ENCODE peak calls at places on chromosome 12, in ten cellular contexts. F, Y, V, X, E, G, Q, H, I and C are unnamed samples.

GRCh38 chr12:54232790-54233189 is 44.0 kb upstream of the SMUG1 start:
- DNase-seq in F (no peak), Y (no peak), V (no peak), X (peak; percentile 66), E (no peak), G (no peak), Q (peak; percentile 35), H (peak; percentile 60), I (no peak), C (no peak)

GRCh38 chr12:54384591-54385041 is at the start of gene ZNF385A:
- DNase-seq in F (no peak), Y (no peak), V (no peak), X (no peak), E (no peak), G (no peak), Q (no peak), H (no peak), I (no peak), C (no peak)

GRCh38 chr12:122944588-122944987 is 21.7 kb downstream of the ABCB9 start:
- DNase-seq in F (no peak), Y (no peak), V (no peak), X (peak; percentile 56), E (no peak), G (no peak), Q (no peak), H (peak; percentile 58), I (no peak), C (no peak)

GRCh38 chr12:31756977-31757420 is 28.2 kb upstream of the AMN1 start:
- DNase-seq in F (no peak), Y (no peak), V (no peak), X (no peak), E (no peak), G (no peak), Q (no peak), H (peak; percentile 34), I (peak; percentile 70), C (no peak)

GRCh38 chr12:127400231-127400630 is 866.7 kb upstream of the TMEM132C start:
- DNase-seq in F (no peak), Y (no peak), V (no peak), X (no peak), E (no peak), G (no peak), Q (peak; percentile 34), H (no peak), I (no peak), C (no peak)

GRCh38 chr12:16086462-16086861 is 175.3 kb downstream of the DERA start:
- DNase-seq in F (no peak), Y (no peak), V (no peak), X (no peak), E (no peak), G (no peak), Q (no peak), H (no peak), I (no peak), C (no peak)

GRCh38 chr12:78181544-78182162 is 351.0 kb downstream of the NAV3 start:
- DNase-seq in F (no peak), Y (no peak), V (no peak), X (peak; percentile 48), E (peak; percentile 12), G (no peak), Q (peak; percentile 23), H (peak; percentile 64), I (peak; percentile 49), C (no peak)

GRCh38 chr12:83470749-83471148 is 784.0 kb downstream of the TMTC2 start:
- DNase-seq in F (no peak), Y (no peak), V (no peak), X (no peak), E (no peak), G (no peak), Q (no peak), H (no peak), I (peak; percentile 16), C (no peak)

DNA sequence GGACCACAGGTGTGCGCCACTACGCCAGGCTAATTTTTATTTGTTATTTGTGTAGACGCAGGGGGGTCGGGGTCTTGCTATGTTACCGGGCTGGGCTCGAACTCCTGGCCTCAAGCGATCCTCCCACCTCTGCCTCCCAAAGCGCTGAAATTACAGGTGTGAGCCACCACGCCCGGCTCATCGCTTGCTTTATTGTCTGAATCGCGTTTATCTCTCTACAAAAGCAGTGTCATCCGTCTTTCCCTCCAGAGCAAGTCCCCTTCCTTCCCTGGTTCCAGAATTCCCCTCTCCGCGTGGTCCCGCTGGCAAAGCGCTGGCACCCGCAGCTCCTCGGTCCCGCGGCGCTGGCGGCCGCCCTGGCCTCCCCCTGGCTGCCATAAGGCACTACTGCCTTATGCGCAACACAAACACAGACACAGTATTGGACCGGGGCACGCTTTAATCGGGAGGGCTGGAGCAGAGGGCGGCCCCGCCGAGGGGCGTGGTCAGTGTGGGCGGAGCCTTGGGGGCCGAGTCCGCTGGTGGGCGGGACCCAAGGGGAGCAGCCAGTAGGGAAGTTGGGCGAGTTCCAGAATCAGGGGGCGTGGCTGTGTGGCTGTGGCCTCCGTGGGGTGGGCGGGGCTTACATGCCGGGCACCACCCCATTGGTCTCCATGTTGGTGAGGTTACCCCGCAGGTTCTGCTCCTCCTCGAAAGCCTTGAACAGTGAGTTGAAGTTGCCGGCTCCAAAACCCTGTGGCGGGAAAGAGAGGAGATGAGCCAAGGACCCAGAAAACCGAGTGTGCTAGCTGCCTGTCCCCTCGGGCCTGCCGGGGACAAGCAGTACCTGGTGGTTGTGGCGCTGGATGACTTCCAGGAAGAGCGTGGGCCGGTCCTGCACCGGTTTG is 19.3 kb downstream of the HPD start:
- DNase-seq in F (peak; percentile 100), Y (peak; percentile 99), V (peak; percentile 100), X (peak; percentile 96), E (peak; percentile 91), G (peak; percentile 87), Q (peak; percentile 99), H (peak; percentile 99), I (peak; percentile 100), C (peak; percentile 100)
- TF ChIP-seq CTCF in F (peak; percentile 54), Y (peak; percentile 46), V (peak; percentile 61), X (peak; percentile 38), E (peak; percentile 22), G (no peak), Q (peak; percentile 62), H (peak; percentile 38), I (peak; percentile 30), C (peak; percentile 54)

GRCh38 chr12:103830730-103831320 is 10.2 kb downstream of the NT5DC3 start:
- DNase-seq in F (no peak), Y (no peak), V (no peak), X (no peak), E (no peak), G (no peak), Q (no peak), H (no peak), I (no peak), C (no peak)

GRCh38 chr12:103830025-103830725 is 10.9 kb downstream of the NT5DC3 start:
- DNase-seq in F (no peak), Y (no peak), V (no peak), X (no peak), E (no peak), G (no peak), Q (no peak), H (no peak), I (no peak), C (no peak)

GRCh38 chr12:103829092-103829491 is 11.9 kb downstream of the NT5DC3 start:
- DNase-seq in F (no peak), Y (no peak), V (no peak), X (no peak), E (no peak), G (no peak), Q (no peak), H (no peak), I (no peak), C (no peak)

GRCh38 chr12:103824845-103825244 is 16.2 kb downstream of the NT5DC3 start:
- DNase-seq in F (no peak), Y (no peak), V (no peak), X (peak; percentile 15), E (no peak), G (no peak), Q (no peak), H (no peak), I (no peak), C (no peak)

GRCh38 chr12:103827800-103828440 is 13.1 kb downstream of the NT5DC3 start:
- DNase-seq in F (no peak), Y (no peak), V (no peak), X (no peak), E (no peak), G (no peak), Q (no peak), H (no peak), I (no peak), C (no peak)
- H3K27ac ChIP-seq in F (no peak overlapping the region), Y (peak overlapping the region; percentile 6), V (no peak overlapping the region), X (no peak overlapping the region), E (no peak overlapping the region), G (no peak overlapping the region), Q (no peak overlapping the region), H (no peak overlapping the region), I (no peak overlapping the region), C (no peak overlapping the region)

GRCh38 chr12:124390442-124391116 is 95.7 kb downstream of the RFLNA start:
- DNase-seq in F (peak; percentile 91), Y (peak; percentile 65), V (no peak), X (peak; percentile 82), E (no peak), G (no peak), Q (peak; percentile 77), H (peak; percentile 82), I (no peak), C (no peak)

GRCh38 chr12:124393831-124394230 is 98.9 kb downstream of the RFLNA start:
- DNase-seq in F (peak; percentile 75), Y (no peak), V (no peak), X (no peak), E (no peak), G (no peak), Q (no peak), H (no peak), I (no peak), C (no peak)

GRCh38 chr12:124391340-124392261 is 96.7 kb downstream of the RFLNA start:
- DNase-seq in F (no peak), Y (peak; percentile 66), V (no peak), X (peak; percentile 51), E (peak; percentile 18), G (no peak), Q (peak; percentile 68), H (no peak), I (no peak), C (peak; percentile 38)

GRCh38 chr12:124392991-124393790 is 98.3 kb downstream of the RFLNA start:
- DNase-seq in F (peak; percentile 97), Y (peak; percentile 91), V (peak; percentile 67), X (peak; percentile 58), E (no peak), G (no peak), Q (peak; percentile 35), H (peak; percentile 93), I (peak; percentile 45), C (no peak)

DNA sequence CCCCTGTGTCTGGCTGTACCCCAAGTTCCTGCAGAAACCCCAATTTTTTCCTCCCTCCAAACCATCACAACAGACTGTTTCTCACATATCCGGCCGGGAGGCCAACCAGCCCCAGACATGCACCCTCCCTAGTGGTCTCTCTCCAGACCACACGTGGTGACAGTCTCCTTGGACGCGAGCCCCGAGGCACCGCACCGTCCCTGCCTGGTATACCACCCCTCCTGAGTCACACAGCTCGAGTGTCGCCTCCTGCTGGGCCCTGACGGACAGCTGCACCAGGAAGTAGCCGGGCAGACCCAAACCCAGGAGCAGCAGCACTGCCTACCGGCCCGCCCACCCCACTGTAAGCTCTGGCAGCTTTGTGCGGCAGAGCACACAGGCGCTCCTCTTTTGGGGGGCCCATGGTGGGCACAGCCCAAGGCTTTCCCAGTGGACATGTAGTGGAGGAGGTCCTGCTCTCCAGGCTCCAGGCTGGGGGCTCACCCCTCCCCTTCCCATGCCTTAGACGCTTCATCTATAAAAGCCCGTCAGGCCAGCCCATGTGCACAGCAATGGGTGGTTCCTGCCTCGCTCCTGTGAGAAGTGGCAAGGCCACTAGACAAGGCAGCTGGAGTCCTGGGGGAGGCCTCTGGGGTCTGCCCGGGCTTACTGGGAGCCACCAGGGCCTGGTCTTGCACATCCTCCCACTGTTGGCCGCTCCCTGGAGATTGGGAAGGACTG is 97.5 kb downstream of the RFLNA start:
- DNase-seq in F (no peak), Y (no peak), V (peak; percentile 84), X (peak; percentile 45), E (no peak), G (no peak), Q (peak; percentile 79), H (no peak), I (no peak), C (no peak)
- TF ChIP-seq CTCF in F (peak; percentile 6), Y (no peak), V (no peak), X (peak; percentile 43), E (no peak), G (peak; percentile 31), Q (peak; percentile 57), H (peak; percentile 21), I (peak; percentile 15), C (no peak)

GRCh38 chr12:75951399-75952228 is 80.0 kb downstream of the PHLDA1 start:
- DNase-seq in F (no peak), Y (no peak), V (no peak), X (no peak), E (no peak), G (no peak), Q (no peak), H (no peak), I (peak; percentile 39), C (no peak)

GRCh38 chr12:75954076-75954475 is 77.5 kb downstream of the PHLDA1 start:
- DNase-seq in F (no peak), Y (no peak), V (no peak), X (peak; percentile 97), E (peak; percentile 42), G (no peak), Q (peak; percentile 94), H (peak; percentile 93), I (peak; percentile 78), C (no peak)

GRCh38 chr12:75953312-75953906 is 78.2 kb downstream of the PHLDA1 start:
- DNase-seq in F (no peak), Y (no peak), V (no peak), X (peak; percentile 63), E (no peak), G (no peak), Q (peak; percentile 67), H (peak; percentile 38), I (peak; percentile 29), C (no peak)

GRCh38 chr12:75954749-75955148 is 76.8 kb downstream of the PHLDA1 start:
- DNase-seq in F (no peak), Y (no peak), V (no peak), X (no peak), E (no peak), G (no peak), Q (no peak), H (no peak), I (no peak), C (no peak)

DNA sequence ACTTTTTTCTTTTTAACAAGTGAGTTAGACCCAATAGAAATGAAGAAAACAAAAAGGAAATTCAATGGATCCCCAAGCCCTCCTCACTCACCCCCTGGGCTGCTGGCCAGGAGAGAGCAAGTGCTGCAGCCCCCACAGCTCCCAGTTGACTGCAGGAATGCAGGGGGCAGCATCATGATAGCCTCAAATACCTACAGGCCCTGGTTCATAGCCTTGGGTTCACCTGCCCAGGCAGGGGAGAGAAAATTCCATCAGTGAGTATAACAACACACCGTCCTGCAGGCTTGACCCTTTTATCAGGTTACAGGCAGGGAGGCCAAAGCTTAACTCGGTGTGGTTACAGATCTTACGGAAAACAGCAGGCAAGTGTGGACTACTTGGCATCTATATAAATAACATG is 76.3 kb downstream of the PHLDA1 start:
- DNase-seq in F (no peak), Y (no peak), V (peak; percentile 54), X (no peak), E (no peak), G (no peak), Q (no peak), H (no peak), I (no peak), C (no peak)
- H3K27ac ChIP-seq in F (no peak overlapping the region), Y (no peak overlapping the region), V (no peak overlapping the region), X (peak overlapping the region; percentile 38), E (no peak overlapping the region), G (peak overlapping the region; percentile 99), Q (no peak overlapping the region), H (no peak overlapping the region), I (no peak overlapping the region), C (no peak overlapping the region)